ENCODE peak calls at places on chromosomes 1 and 21, in five cellular contexts. One of them, this sample, is unnamed.

GRCh38 chr21:17390575-17390974 is 122.3 kb upstream of the CXADR start:
- DNase-seq in neuronal stem cell: no peak
- DNase-seq in mesendoderm: no peak
- DNase-seq in H9: no peak
- DNase-seq in IMR-90: peak
- DNase-seq in this sample: no peak

GRCh38 chr1:204672482-204673216 is 12.9 kb downstream of the LRRN2 start:
- DNase-seq in IMR-90: no peak
- DNase-seq in mesendoderm: no peak
- DNase-seq in neuronal stem cell: no peak
- DNase-seq in H9: no peak
- DNase-seq in this sample: no peak

GRCh38 chr1:17672226-17672625 is 82.9 kb upstream of the ACTL8 start:
- DNase-seq in neuronal stem cell: no peak
- DNase-seq in mesendoderm: no peak
- DNase-seq in IMR-90: no peak
- DNase-seq in H9: no peak
- DNase-seq in this sample: no peak

GRCh38 chr1:157284446-157284845 is 146.3 kb upstream of the ETV3 start:
- DNase-seq in mesendoderm: no peak
- DNase-seq in IMR-90: no peak
- DNase-seq in neuronal stem cell: no peak
- DNase-seq in H9: peak
- DNase-seq in this sample: no peak

GRCh38 chr1:2607681-2608041 is 21.1 kb downstream of the PRXL2B start:
- DNase-seq in mesendoderm: no peak
- DNase-seq in neuronal stem cell: no peak
- DNase-seq in IMR-90: no peak
- DNase-seq in H9: peak
- DNase-seq in this sample: no peak

GRCh38 chr1:67159233-67159632 is 7.0 kb upstream of the IL23R start:
- DNase-seq in mesendoderm: peak
- DNase-seq in H9: no peak
- DNase-seq in IMR-90: no peak
- DNase-seq in neuronal stem cell: no peak
- DNase-seq in this sample: no peak

GRCh38 chr21:27528697-27529096 is 561.8 kb upstream of the ADAMTS5 start:
- DNase-seq in neuronal stem cell: no peak
- DNase-seq in mesendoderm: no peak
- DNase-seq in H9: no peak
- DNase-seq in IMR-90: peak
- DNase-seq in this sample: no peak

GRCh38 chr1:53549287-53549686 is 90.1 kb downstream of the DMRTB1 start:
- DNase-seq in mesendoderm: no peak
- DNase-seq in IMR-90: no peak
- DNase-seq in neuronal stem cell: no peak
- DNase-seq in H9: no peak
- DNase-seq in this sample: no peak

DNA sequence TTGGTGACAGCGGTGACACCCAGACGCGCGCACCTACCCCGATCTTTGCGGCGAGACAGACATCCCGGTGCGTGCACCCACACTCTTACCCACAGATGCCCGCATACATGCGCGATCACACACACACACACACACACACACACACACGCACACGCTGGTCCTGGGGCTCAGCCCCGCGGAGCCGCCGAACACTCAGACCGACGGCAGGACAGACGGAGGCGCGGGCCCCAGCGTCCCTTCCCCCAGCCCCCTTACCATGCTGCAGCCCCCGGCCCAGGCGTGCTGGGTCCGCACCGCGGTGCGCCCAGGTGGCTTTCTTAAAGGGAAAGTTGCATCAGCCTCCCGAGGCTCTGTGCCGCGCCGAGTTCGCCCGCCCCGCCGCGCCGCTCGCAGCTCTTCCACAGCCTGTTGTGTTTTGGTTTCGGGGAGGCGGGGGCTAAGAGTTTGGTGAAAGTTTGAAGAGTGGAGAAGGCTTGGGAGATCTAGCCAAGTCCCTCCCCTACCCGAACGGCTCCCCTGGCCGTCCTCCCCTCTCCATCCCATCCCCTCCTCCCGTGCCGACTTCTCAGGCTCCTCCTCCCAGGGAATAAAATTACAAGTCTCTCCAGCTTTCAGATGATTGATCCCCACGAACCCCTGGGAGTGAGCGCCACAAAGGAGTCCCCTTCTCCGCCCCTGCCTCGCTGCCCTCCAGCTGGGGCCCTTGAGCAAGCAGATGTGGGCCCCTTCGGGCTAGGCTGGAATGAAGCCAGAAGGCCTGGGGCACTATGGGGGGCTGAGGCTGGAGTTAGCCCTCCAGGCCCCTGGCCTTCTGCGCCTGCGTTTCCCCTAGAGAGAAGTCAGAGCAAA is at the start of gene SLC6A9:
- DNase-seq in H9: peak
- DNase-seq in IMR-90: peak
- DNase-seq in mesendoderm: peak
- DNase-seq in neuronal stem cell: peak
- DNase-seq in this sample: peak
- H2BK15ac ChIP-seq in H9: no peak
- H2BK15ac ChIP-seq in IMR-90: peak
- H2BK15ac ChIP-seq in mesendoderm: no peak
- H2BK15ac ChIP-seq in neuronal stem cell: peak
- H2BK15ac ChIP-seq in this sample: peak

DNA sequence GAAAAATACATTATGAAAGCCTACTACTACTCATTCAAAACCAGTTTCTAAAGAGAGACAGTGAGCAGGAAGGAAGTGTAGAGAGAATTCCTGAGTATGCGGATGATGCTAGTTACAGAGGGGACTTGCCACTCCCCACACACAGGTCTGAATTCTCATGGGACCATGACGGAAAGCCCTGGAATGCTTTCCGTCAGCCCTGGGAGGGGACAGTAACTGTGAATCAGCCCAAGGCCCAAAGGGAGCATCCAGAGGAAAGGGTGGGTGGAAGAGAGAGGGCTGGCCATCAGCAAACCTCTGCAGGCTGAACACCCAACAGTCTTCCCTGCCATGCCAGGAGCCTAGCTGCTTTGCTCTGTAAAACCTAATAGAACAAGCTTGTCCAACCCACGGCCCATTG is 36.4 kb downstream of the RCSD1 start:
- DNase-seq in IMR-90: peak
- DNase-seq in H9: no peak
- DNase-seq in neuronal stem cell: no peak
- DNase-seq in mesendoderm: peak
- DNase-seq in this sample: peak
- H2BK15ac ChIP-seq in IMR-90: no peak
- H2BK15ac ChIP-seq in H9: no peak
- H2BK15ac ChIP-seq in neuronal stem cell: no peak
- H2BK15ac ChIP-seq in mesendoderm: no peak
- H2BK15ac ChIP-seq in this sample: no peak

DNA sequence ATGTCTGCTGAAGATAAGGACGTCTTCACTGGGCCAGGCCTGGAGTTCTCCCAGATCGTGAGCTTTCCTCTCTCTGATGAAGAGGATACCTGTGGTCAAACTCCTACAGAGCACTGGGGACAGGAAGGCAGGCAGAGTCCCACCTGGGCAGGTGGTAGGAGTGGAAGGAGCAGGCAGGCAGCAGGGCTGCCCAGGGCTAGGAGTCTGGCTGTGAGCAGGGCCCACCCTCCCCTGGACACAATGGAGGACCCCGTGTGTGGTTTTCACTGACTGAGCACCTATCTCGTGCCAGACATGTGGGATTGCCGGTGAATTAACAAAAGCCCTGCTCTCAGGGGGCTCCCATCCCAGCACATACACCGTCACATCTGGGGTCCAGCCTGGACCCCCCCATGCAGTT is 4.9 kb upstream of the SAMD11 start:
- DNase-seq in mesendoderm: no peak
- DNase-seq in H9: no peak
- DNase-seq in IMR-90: no peak
- DNase-seq in neuronal stem cell: no peak
- DNase-seq in this sample: no peak
- H2BK15ac ChIP-seq in mesendoderm: no peak
- H2BK15ac ChIP-seq in H9: no peak
- H2BK15ac ChIP-seq in IMR-90: no peak
- H2BK15ac ChIP-seq in neuronal stem cell: peak
- H2BK15ac ChIP-seq in this sample: no peak

GRCh38 chr1:191943684-191944083 is 214.6 kb upstream of the RGS18 start:
- DNase-seq in mesendoderm: no peak
- DNase-seq in neuronal stem cell: no peak
- DNase-seq in H9: no peak
- DNase-seq in IMR-90: no peak
- DNase-seq in this sample: no peak
- H2BK15ac ChIP-seq in mesendoderm: no peak
- H2BK15ac ChIP-seq in neuronal stem cell: no peak
- H2BK15ac ChIP-seq in H9: no peak
- H2BK15ac ChIP-seq in IMR-90: no peak
- H2BK15ac ChIP-seq in this sample: no peak

GRCh38 chr1:160098852-160099647 is 631 bp upstream of the IGSF8 start:
- DNase-seq in mesendoderm: peak
- DNase-seq in IMR-90: peak
- DNase-seq in neuronal stem cell: peak
- DNase-seq in H9: peak
- DNase-seq in this sample: peak
- H2BK15ac ChIP-seq in mesendoderm: no peak
- H2BK15ac ChIP-seq in IMR-90: no peak
- H2BK15ac ChIP-seq in neuronal stem cell: no peak
- H2BK15ac ChIP-seq in H9: no peak
- H2BK15ac ChIP-seq in this sample: no peak

DNA sequence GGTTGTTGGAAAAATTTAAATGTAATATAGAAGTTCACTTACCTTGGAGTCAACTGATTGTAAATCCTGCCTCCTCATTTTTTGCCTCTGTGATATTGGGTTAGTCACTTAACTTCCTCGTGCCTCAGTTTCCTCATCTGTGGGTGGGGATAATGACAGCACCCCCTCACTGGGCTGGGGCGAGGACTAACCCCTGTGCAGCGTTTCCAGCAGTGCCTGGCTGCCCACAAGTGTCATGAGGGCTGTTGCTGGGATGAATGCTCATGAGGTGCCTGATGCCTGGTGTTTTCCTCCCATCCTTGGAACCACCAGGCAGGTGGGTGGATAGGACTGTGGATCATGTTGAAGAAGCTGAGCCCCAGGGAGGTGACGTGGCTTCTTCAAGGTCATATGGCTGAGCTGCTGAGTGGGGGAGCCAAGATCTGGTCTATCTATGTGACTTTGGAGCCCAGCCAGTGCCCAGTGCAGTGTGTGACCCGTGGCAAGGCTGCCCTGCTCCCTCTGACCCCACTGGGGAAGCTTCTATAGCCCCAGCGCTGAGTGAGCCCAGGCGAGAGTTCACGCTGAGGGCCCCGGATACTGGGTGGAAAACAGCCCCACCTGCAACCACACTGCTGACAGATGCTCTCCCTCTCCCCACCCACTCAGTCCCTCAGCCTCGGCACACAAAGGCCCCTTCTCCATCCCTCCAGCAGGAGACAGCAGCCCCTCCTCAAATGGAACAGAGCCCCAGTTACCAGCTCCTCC is 446.0 kb downstream of the PTPRU start:
- DNase-seq in H9: peak
- DNase-seq in mesendoderm: no peak
- DNase-seq in neuronal stem cell: no peak
- DNase-seq in IMR-90: no peak
- DNase-seq in this sample: no peak
- H2BK15ac ChIP-seq in H9: no peak
- H2BK15ac ChIP-seq in mesendoderm: no peak
- H2BK15ac ChIP-seq in neuronal stem cell: no peak
- H2BK15ac ChIP-seq in IMR-90: no peak
- H2BK15ac ChIP-seq in this sample: no peak